ENCODE peak calls at places on chromosomes 7 and 10, in eight cellular contexts. One of them, this sample, is unnamed.

GRCh38 chr7:66110861-66111260 is 3.8 kb upstream of the CRCP start:
- DNase-seq in transverse colon: no peak
- DNase-seq in GM13977: no peak
- DNase-seq in coronary artery: no peak
- DNase-seq in fibroblast of pulmonary artery: peak; percentile 82
- DNase-seq in AG04450: peak; percentile 73
- DNase-seq in ovary: no peak
- DNase-seq in A549: peak; percentile 68
- DNase-seq in this sample: no peak

GRCh38 chr7:148255333-148255732 is 335.2 kb upstream of the C7orf33 start:
- DNase-seq in ovary: no peak
- DNase-seq in coronary artery: no peak
- DNase-seq in AG04450: no peak
- DNase-seq in fibroblast of pulmonary artery: no peak
- DNase-seq in GM13977: no peak
- DNase-seq in transverse colon: no peak
- DNase-seq in A549: no peak
- DNase-seq in this sample: no peak

GRCh38 chr7:18590744-18591340 is 95.3 kb downstream of the HDAC9 start:
- DNase-seq in coronary artery: no peak
- DNase-seq in transverse colon: no peak
- DNase-seq in ovary: no peak
- DNase-seq in AG04450: no peak
- DNase-seq in fibroblast of pulmonary artery: peak; percentile 84
- DNase-seq in GM13977: no peak
- DNase-seq in A549: peak; percentile 49
- DNase-seq in this sample: no peak

GRCh38 chr10:109882251-109883057 is 40.9 kb downstream of the XPNPEP1 start:
- DNase-seq in ovary: no peak
- DNase-seq in GM13977: no peak
- DNase-seq in A549: no peak
- DNase-seq in transverse colon: no peak
- DNase-seq in AG04450: no peak
- DNase-seq in coronary artery: peak; percentile 58
- DNase-seq in fibroblast of pulmonary artery: no peak
- DNase-seq in this sample: no peak

GRCh38 chr10:23779287-23779686 is 340.4 kb downstream of the OTUD1 start:
- DNase-seq in fibroblast of pulmonary artery: no peak
- DNase-seq in AG04450: no peak
- DNase-seq in transverse colon: no peak
- DNase-seq in ovary: no peak
- DNase-seq in GM13977: no peak
- DNase-seq in A549: no peak
- DNase-seq in coronary artery: no peak
- DNase-seq in this sample: no peak

GRCh38 chr7:13641699-13642098 is 347.8 kb downstream of the ETV1 start:
- DNase-seq in A549: peak; percentile 2
- DNase-seq in transverse colon: no peak
- DNase-seq in GM13977: no peak
- DNase-seq in fibroblast of pulmonary artery: peak; percentile 65
- DNase-seq in coronary artery: no peak
- DNase-seq in ovary: no peak
- DNase-seq in AG04450: no peak
- DNase-seq in this sample: no peak

GRCh38 chr10:20976891-20977684 is 80.0 kb upstream of the NEBL start:
- DNase-seq in ovary: no peak
- DNase-seq in A549: no peak
- DNase-seq in coronary artery: no peak
- DNase-seq in fibroblast of pulmonary artery: no peak
- DNase-seq in transverse colon: no peak
- DNase-seq in AG04450: no peak
- DNase-seq in GM13977: no peak
- DNase-seq in this sample: no peak

GRCh38 chr7:150642926-150643325 is 10.7 kb upstream of the GIMAP6 start:
- DNase-seq in AG04450: no peak
- DNase-seq in GM13977: no peak
- DNase-seq in A549: no peak
- DNase-seq in ovary: no peak
- DNase-seq in fibroblast of pulmonary artery: no peak
- DNase-seq in transverse colon: no peak
- DNase-seq in coronary artery: no peak
- DNase-seq in this sample: no peak

GRCh38 chr10:109343293-109343692 is 580.0 kb downstream of the XPNPEP1 start:
- DNase-seq in A549: no peak
- DNase-seq in fibroblast of pulmonary artery: peak; percentile 1
- DNase-seq in AG04450: peak; percentile 63
- DNase-seq in ovary: no peak
- DNase-seq in GM13977: no peak
- DNase-seq in coronary artery: no peak
- DNase-seq in transverse colon: no peak
- DNase-seq in this sample: no peak

GRCh38 chr10:50563906-50564305 is 59.9 kb downstream of the SGMS1 start:
- DNase-seq in ovary: no peak
- DNase-seq in coronary artery: no peak
- DNase-seq in A549: no peak
- DNase-seq in fibroblast of pulmonary artery: no peak
- DNase-seq in AG04450: no peak
- DNase-seq in GM13977: no peak
- DNase-seq in transverse colon: no peak
- DNase-seq in this sample: no peak

GRCh38 chr7:155187061-155187785 is 110.5 kb upstream of the INSIG1 start:
- DNase-seq in GM13977: no peak
- DNase-seq in transverse colon: no peak
- DNase-seq in coronary artery: peak; percentile 38
- DNase-seq in AG04450: no peak
- DNase-seq in ovary: no peak
- DNase-seq in A549: no peak
- DNase-seq in fibroblast of pulmonary artery: no peak
- DNase-seq in this sample: no peak

GRCh38 chr7:128236924-128237586 is 4.0 kb upstream of the LEP start:
- DNase-seq in ovary: no peak
- DNase-seq in coronary artery: no peak
- DNase-seq in A549: peak; percentile 87
- DNase-seq in GM13977: no peak
- DNase-seq in transverse colon: no peak
- DNase-seq in fibroblast of pulmonary artery: peak; percentile 68
- DNase-seq in AG04450: peak; percentile 46
- DNase-seq in this sample: no peak

GRCh38 chr10:6045600-6046457 is 16.3 kb downstream of the IL2RA start:
- DNase-seq in A549: no peak
- DNase-seq in GM13977: no peak
- DNase-seq in ovary: no peak
- DNase-seq in transverse colon: no peak
- DNase-seq in fibroblast of pulmonary artery: no peak
- DNase-seq in AG04450: no peak
- DNase-seq in coronary artery: no peak
- DNase-seq in this sample: no peak

GRCh38 chr10:62817763-62818425 is 1.7 kb upstream of the EGR2 start:
- DNase-seq in fibroblast of pulmonary artery: peak; percentile 78
- DNase-seq in ovary: peak; percentile 52
- DNase-seq in GM13977: peak; percentile 93
- DNase-seq in AG04450: no peak
- DNase-seq in A549: peak; percentile 79
- DNase-seq in transverse colon: peak; percentile 75
- DNase-seq in coronary artery: peak; percentile 82
- DNase-seq in this sample: peak; percentile 94

GRCh38 chr10:2980116-2980515 is 87.2 kb upstream of the PFKP start:
- DNase-seq in GM13977: no peak
- DNase-seq in A549: no peak
- DNase-seq in coronary artery: no peak
- DNase-seq in transverse colon: no peak
- DNase-seq in ovary: no peak
- DNase-seq in fibroblast of pulmonary artery: no peak
- DNase-seq in AG04450: no peak
- DNase-seq in this sample: no peak

GRCh38 chr10:63137306-63137705 is 4.2 kb downstream of the NRBF2 start:
- DNase-seq in coronary artery: no peak
- DNase-seq in A549: no peak
- DNase-seq in transverse colon: no peak
- DNase-seq in ovary: no peak
- DNase-seq in fibroblast of pulmonary artery: peak; percentile 60
- DNase-seq in GM13977: no peak
- DNase-seq in AG04450: no peak
- DNase-seq in this sample: no peak

GRCh38 chr7:134714791-134715190 is 64.6 kb upstream of the CALD1 start:
- DNase-seq in AG04450: no peak
- DNase-seq in ovary: no peak
- DNase-seq in coronary artery: no peak
- DNase-seq in fibroblast of pulmonary artery: no peak
- DNase-seq in A549: no peak
- DNase-seq in GM13977: no peak
- DNase-seq in transverse colon: no peak
- DNase-seq in this sample: no peak

GRCh38 chr7:157056246-157056645 is 45.8 kb upstream of the MNX1 start:
- DNase-seq in AG04450: no peak
- DNase-seq in coronary artery: no peak
- DNase-seq in fibroblast of pulmonary artery: no peak
- DNase-seq in A549: no peak
- DNase-seq in ovary: no peak
- DNase-seq in GM13977: no peak
- DNase-seq in transverse colon: no peak
- DNase-seq in this sample: no peak

GRCh38 chr10:76319666-76320065 is 888.2 kb downstream of the LRMDA start:
- DNase-seq in fibroblast of pulmonary artery: no peak
- DNase-seq in transverse colon: no peak
- DNase-seq in AG04450: no peak
- DNase-seq in GM13977: no peak
- DNase-seq in ovary: no peak
- DNase-seq in A549: no peak
- DNase-seq in coronary artery: no peak
- DNase-seq in this sample: no peak

GRCh38 chr10:116024479-116024878 is 248.5 kb downstream of the GFRA1 start:
- DNase-seq in ovary: no peak
- DNase-seq in GM13977: no peak
- DNase-seq in transverse colon: no peak
- DNase-seq in A549: no peak
- DNase-seq in AG04450: no peak
- DNase-seq in coronary artery: no peak
- DNase-seq in fibroblast of pulmonary artery: no peak
- DNase-seq in this sample: no peak

GRCh38 chr10:116029826-116030225 is 243.2 kb downstream of the GFRA1 start:
- DNase-seq in A549: no peak
- DNase-seq in coronary artery: no peak
- DNase-seq in transverse colon: no peak
- DNase-seq in fibroblast of pulmonary artery: no peak
- DNase-seq in ovary: no peak
- DNase-seq in AG04450: no peak
- DNase-seq in GM13977: no peak
- DNase-seq in this sample: no peak

GRCh38 chr10:116030576-116030975 is 242.4 kb downstream of the GFRA1 start:
- DNase-seq in ovary: no peak
- DNase-seq in GM13977: no peak
- DNase-seq in coronary artery: no peak
- DNase-seq in fibroblast of pulmonary artery: no peak
- DNase-seq in transverse colon: no peak
- DNase-seq in A549: no peak
- DNase-seq in AG04450: no peak
- DNase-seq in this sample: no peak

GRCh38 chr10:116027355-116027754 is 245.7 kb downstream of the GFRA1 start:
- DNase-seq in A549: no peak
- DNase-seq in ovary: no peak
- DNase-seq in GM13977: no peak
- DNase-seq in AG04450: no peak
- DNase-seq in transverse colon: no peak
- DNase-seq in coronary artery: no peak
- DNase-seq in fibroblast of pulmonary artery: no peak
- DNase-seq in this sample: no peak

DNA sequence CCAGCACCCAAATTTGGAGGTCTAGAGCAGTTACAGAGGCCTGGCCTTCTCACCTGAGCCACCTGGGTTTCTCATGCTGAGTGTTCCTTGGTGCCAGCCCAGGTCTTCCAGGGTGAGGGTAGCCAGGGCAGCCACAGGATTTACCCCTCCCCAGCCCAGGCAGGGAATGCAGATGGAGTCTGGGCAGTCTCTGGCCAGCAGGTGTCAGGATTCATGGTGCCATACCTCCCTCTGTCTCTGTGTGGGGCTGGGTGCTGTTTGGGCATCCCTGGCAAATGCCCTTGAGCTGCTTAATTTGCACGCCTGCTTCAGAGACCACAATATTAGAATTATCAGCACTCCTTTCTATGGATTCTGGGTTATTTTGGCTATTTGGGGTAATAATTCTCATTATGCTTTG is 246.7 kb downstream of the GFRA1 start:
- DNase-seq in A549: no peak
- DNase-seq in GM13977: no peak
- DNase-seq in ovary: no peak
- DNase-seq in coronary artery: no peak
- DNase-seq in AG04450: no peak
- DNase-seq in transverse colon: no peak
- DNase-seq in fibroblast of pulmonary artery: no peak
- DNase-seq in this sample: no peak
- TF ChIP-seq CTCF in A549: no peak
- TF ChIP-seq CTCF in GM13977: no peak
- TF ChIP-seq CTCF in ovary: no peak
- TF ChIP-seq CTCF in coronary artery: no peak
- TF ChIP-seq CTCF in AG04450: no peak
- TF ChIP-seq CTCF in transverse colon: no peak
- TF ChIP-seq CTCF in fibroblast of pulmonary artery: no peak
- TF ChIP-seq CTCF in this sample: no peak

DNA sequence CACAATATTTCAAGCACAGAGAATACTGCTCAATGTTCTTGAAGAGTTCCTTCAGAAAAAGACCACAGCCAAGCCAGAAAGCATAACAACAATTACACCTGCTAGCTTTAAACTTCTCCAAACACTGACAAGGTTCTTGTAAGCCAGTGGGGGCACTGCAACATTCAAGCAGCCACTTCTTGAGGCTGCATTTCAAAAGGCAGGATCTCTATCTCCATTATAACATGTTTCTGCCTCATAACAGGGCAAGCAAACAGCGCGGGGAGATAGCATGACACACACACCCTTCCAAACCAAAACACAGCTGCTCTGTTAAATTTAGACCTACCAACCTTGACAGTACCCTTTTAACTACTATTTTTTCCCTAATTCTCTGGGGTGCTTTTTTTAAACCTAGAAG is 30.8 kb downstream of the CHCHD3 start:
- DNase-seq in AG04450: peak; percentile 42
- DNase-seq in transverse colon: no peak
- DNase-seq in GM13977: peak; percentile 40
- DNase-seq in coronary artery: no peak
- DNase-seq in fibroblast of pulmonary artery: peak; percentile 41
- DNase-seq in A549: peak; percentile 17
- DNase-seq in ovary: peak; percentile 21
- DNase-seq in this sample: peak; percentile 23
- TF ChIP-seq CTCF in AG04450: peak; percentile 55
- TF ChIP-seq CTCF in transverse colon: no peak
- TF ChIP-seq CTCF in GM13977: peak; percentile 48
- TF ChIP-seq CTCF in coronary artery: no peak
- TF ChIP-seq CTCF in fibroblast of pulmonary artery: peak; percentile 40
- TF ChIP-seq CTCF in A549: no peak
- TF ChIP-seq CTCF in ovary: no peak
- TF ChIP-seq CTCF in this sample: no peak

GRCh38 chr10:73871915-73872710 is 2.2 kb downstream of the CAMK2G start:
- DNase-seq in AG04450: no peak
- DNase-seq in GM13977: no peak
- DNase-seq in ovary: no peak
- DNase-seq in A549: no peak
- DNase-seq in coronary artery: no peak
- DNase-seq in fibroblast of pulmonary artery: no peak
- DNase-seq in transverse colon: peak; percentile 79
- DNase-seq in this sample: no peak
- TF ChIP-seq CTCF in AG04450: peak; percentile 49
- TF ChIP-seq CTCF in GM13977: no peak
- TF ChIP-seq CTCF in ovary: no peak
- TF ChIP-seq CTCF in A549: no peak
- TF ChIP-seq CTCF in coronary artery: no peak
- TF ChIP-seq CTCF in fibroblast of pulmonary artery: peak; percentile 22
- TF ChIP-seq CTCF in transverse colon: peak; percentile 53
- TF ChIP-seq CTCF in this sample: no peak

GRCh38 chr7:146096994-146097393 is 19.6 kb upstream of the CNTNAP2 start:
- DNase-seq in A549: no peak
- DNase-seq in transverse colon: no peak
- DNase-seq in GM13977: no peak
- DNase-seq in ovary: no peak
- DNase-seq in AG04450: no peak
- DNase-seq in fibroblast of pulmonary artery: no peak
- DNase-seq in coronary artery: no peak
- DNase-seq in this sample: no peak
- TF ChIP-seq CTCF in A549: no peak
- TF ChIP-seq CTCF in transverse colon: no peak
- TF ChIP-seq CTCF in GM13977: no peak
- TF ChIP-seq CTCF in ovary: no peak
- TF ChIP-seq CTCF in AG04450: no peak
- TF ChIP-seq CTCF in fibroblast of pulmonary artery: no peak
- TF ChIP-seq CTCF in coronary artery: no peak
- TF ChIP-seq CTCF in this sample: no peak

This sample was measured in GM20000.